ENCODE peak calls at places on chromosomes 5 and 9, in four cellular contexts. T, L, W and M are unnamed samples.
A peak's percentile ranks its signal among the peaks of the same experiment; 100 is the strongest.

GRCh38 chr9:33166263-33167083 is 663 bp downstream of the B4GALT1 start:
- DNase-seq in W (no peak), L (peak; percentile 20), T (peak; percentile 47), M (no peak)

GRCh38 chr9:93620041-93620506 is 43.7 kb downstream of the PHF2 start:
- DNase-seq in W (no peak), T (no peak), L (no peak), M (no peak)

GRCh38 chr5:13994606-13995336 is 50.3 kb upstream of the DNAH5 start:
- DNase-seq in L (no peak), W (no peak), T (peak; percentile 41), M (no peak)

GRCh38 chr5:101009758-101010519 is 106.9 kb upstream of the ST8SIA4 start:
- DNase-seq in T (no peak), L (no peak), W (no peak), M (no peak)

GRCh38 chr5:157820593-157821252 is 38.2 kb downstream of the CLINT1 start:
- DNase-seq in L (no peak), W (peak; percentile 82), T (peak; percentile 53), M (peak; percentile 34)

GRCh38 chr5:124161286-124161685 is 585.2 kb downstream of the ZNF608 start:
- DNase-seq in W (no peak), T (no peak), L (no peak), M (no peak)

GRCh38 chr5:115558388-115558956 is 13.9 kb upstream of the FEM1C start:
- DNase-seq in W (no peak), T (no peak), L (no peak), M (no peak)

GRCh38 chr5:170747851-170748250 is 35.7 kb upstream of the GABRP start:
- DNase-seq in W (no peak), L (no peak), T (peak; percentile 16), M (no peak)

GRCh38 chr9:92561374-92562329 is 25.9 kb upstream of the ECM2 start:
- DNase-seq in T (no peak), L (no peak), W (no peak), M (no peak)

GRCh38 chr5:104081232-104081631 is 518.6 kb upstream of the NUDT12 start:
- DNase-seq in W (no peak), L (no peak), T (no peak), M (no peak)

GRCh38 chr9:114538241-114538640 is 33.0 kb upstream of the WHRN start:
- DNase-seq in T (peak; percentile 35), W (peak; percentile 18), L (peak; percentile 7), M (no peak)

GRCh38 chr5:108998216-108998615 is 250.5 kb downstream of the FER start:
- DNase-seq in W (no peak), L (no peak), T (no peak), M (no peak)

GRCh38 chr9:706606-707451 is 134.7 kb upstream of the DMRT1 start:
- DNase-seq in L (peak; percentile 31), T (peak; percentile 22), W (peak; percentile 15), M (peak; percentile 78)

GRCh38 chr9:105132006-105132405 is 112.4 kb upstream of the SLC44A1 start:
- DNase-seq in T (no peak), W (no peak), L (no peak), M (no peak)

GRCh38 chr9:34124103-34124502 is 2.4 kb downstream of the DCAF12 start:
- DNase-seq in T (no peak), L (no peak), W (peak; percentile 95), M (no peak)

GRCh38 chr5:165722401-165722800 is 2217.0 kb downstream of the MAT2B start:
- DNase-seq in T (no peak), L (no peak), W (no peak), M (no peak)

GRCh38 chr5:165775094-165775493 is 2269.7 kb downstream of the MAT2B start:
- DNase-seq in L (no peak), W (no peak), T (peak; percentile 86), M (no peak)